ENCODE peak calls at places on chromosomes 12 and 14, in seven cellular contexts. W is uterus, I is left ventricle myocardium inferior, T is cardiac muscle cell, P is tibial nerve, X is psoas muscle, L is OCI-LY7. R is an unnamed sample.

GRCh38 chr14:22510527-22511110 is 78.4 kb downstream of the DAD1 start:
- DNase-seq in T (peak; percentile 67), I (no peak), L (no peak), P (no peak), W (no peak), X (no peak), R (no peak)

GRCh38 chr12:5964913-5965900 is 20.1 kb upstream of the ANO2 start:
- DNase-seq in L (no peak), T (no peak), I (no peak), W (no peak), X (no peak), P (no peak), R (no peak)

GRCh38 chr12:98948566-98948965 is 303.5 kb downstream of the APAF1 start:
- DNase-seq in P (no peak), I (no peak), L (no peak), W (peak; percentile 61), X (no peak), T (no peak), R (no peak)

GRCh38 chr14:31962920-31963319 is 114.2 kb upstream of the ARHGAP5 start:
- DNase-seq in T (no peak), I (no peak), P (no peak), X (no peak), W (no peak), L (no peak), R (no peak)

GRCh38 chr12:66331814-66332213 is 29.5 kb downstream of the HELB start:
- DNase-seq in I (no peak), W (no peak), X (no peak), P (no peak), L (no peak), T (no peak), R (no peak)

GRCh38 chr14:72559227-72559626 is 334.7 kb downstream of the DPF3 start:
- DNase-seq in P (no peak), L (no peak), X (no peak), I (no peak), T (no peak), W (no peak), R (no peak)

GRCh38 chr14:73738518-73739173 is 24.5 kb upstream of the PNMA1 start:
- DNase-seq in L (no peak), P (no peak), W (no peak), I (no peak), T (no peak), X (no peak), R (no peak)

GRCh38 chr14:72024043-72024407 is 91.8 kb downstream of the RGS6 start:
- DNase-seq in T (peak; percentile 25), L (peak; percentile 53), X (no peak), P (no peak), W (no peak), I (no peak), R (peak; percentile 60)

GRCh38 chr14:77040995-77041744 is 12.7 kb upstream of the IRF2BPL start:
- DNase-seq in P (no peak), I (no peak), X (no peak), L (no peak), T (no peak), W (no peak), R (no peak)

GRCh38 chr12:123744836-123745235 is 17.3 kb upstream of the DNAH10 start:
- DNase-seq in I (no peak), L (no peak), W (no peak), T (peak; percentile 4), P (no peak), X (no peak), R (peak; percentile 17)

GRCh38 chr12:91178139-91178561 is 4.5 kb downstream of the DCN start:
- DNase-seq in L (no peak), I (no peak), T (peak; percentile 73), X (peak; percentile 42), P (no peak), W (peak; percentile 59), R (no peak)

DNA sequence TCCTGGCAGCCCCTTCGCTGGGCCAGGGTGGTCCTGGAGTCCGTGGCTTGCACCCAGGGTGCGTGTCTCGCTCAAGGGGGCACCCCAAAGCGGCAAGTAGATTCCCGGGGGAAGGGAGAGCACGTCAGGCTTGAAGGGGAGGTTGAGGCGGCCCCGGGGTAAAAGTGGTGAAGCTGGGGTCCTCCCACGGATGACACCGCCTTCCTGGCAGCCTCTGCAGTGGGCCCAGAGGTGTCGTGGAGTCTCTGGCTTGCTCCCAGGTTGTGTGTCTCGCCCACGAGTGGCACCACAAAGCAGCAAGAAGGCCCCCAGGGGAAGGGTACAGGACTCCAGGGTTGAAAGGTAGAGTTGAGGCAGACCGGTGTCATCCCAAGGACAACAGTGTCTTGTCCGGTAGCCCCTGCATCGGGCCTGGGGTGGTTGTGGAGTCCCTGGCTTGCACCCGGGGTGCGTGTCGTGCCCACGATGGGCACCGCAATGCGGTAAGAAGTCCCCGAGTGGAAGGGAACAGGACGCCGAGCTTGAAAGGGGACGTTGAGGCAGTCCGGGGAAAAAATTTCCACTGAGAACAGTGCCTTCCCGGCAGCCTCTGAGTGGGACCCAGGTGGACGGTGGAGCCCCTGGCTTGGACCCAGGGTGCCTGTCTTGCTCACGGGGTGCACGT is 158.0 kb upstream of the ALG10B start:
- DNase-seq in I (no peak), X (no peak), T (no peak), L (no peak), W (no peak), P (no peak), R (no peak)
- H3K9me3 ChIP-seq in I (peaks cover 15% of the 10 kb centered on the region), X (no peaks in the 10 kb centered on the region), T (no peaks in the 10 kb centered on the region), L (no peaks in the 10 kb centered on the region), W (no peaks in the 10 kb centered on the region), P (no peaks in the 10 kb centered on the region), R (no peaks in the 10 kb centered on the region)

GRCh38 chr12:133083345-133083744 is 2.6 kb downstream of the ZNF140 start:
- DNase-seq in P (no peak), X (no peak), L (no peak), I (no peak), W (no peak), T (no peak), R (no peak)

GRCh38 chr12:133080051-133080618 is 588 bp upstream of the ZNF140 start:
- DNase-seq in P (peak; percentile 93), L (peak; percentile 99), X (peak; percentile 99), W (peak; percentile 98), I (peak; percentile 98), T (peak; percentile 100), R (peak; percentile 98)

GRCh38 chr12:133081408-133081806 is 684 bp downstream of the ZNF140 start:
- DNase-seq in I (no peak), W (peak; percentile 28), L (peak; percentile 23), P (no peak), T (no peak), X (no peak), R (no peak)

DNA sequence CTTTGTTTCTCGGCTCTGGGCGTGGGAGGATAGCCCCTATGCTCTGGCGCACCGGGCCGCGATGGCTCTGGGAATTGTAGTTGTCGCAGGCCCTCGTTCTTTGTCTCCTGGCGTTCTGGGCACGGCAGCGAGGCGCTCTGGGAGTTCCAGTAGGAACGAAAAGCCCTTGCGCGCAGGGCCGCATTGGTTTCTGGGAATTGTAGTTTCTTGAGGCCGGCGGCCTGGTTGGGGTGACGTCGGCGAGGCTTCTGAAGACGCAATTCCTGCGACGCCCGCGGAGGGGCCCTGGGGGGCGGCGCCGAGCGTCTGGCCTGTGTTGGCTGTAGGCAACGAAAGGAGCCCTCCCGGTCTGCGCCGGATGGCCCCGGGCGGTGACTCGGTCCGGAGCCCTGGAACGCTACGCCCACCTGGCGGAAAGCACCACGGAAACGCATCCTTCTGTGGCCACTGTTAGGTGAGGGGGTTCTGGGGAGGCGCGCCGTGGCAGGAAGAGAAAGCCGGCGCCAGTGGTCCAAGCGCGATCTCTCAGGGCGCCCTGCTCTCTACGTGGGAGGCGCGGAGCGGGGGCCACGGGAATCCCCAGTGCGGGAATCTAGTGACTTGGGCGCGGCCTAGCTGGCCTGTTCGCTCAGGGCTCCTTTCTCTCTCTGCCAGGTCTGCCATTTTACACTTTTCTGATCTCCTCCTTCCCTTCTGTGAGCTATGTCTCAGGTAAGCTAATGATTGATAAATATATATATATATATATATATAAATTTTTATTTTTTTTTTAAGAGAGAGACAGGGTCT is at the start of gene ZNF140:
- DNase-seq in X (peak; percentile 98), T (peak; percentile 99), P (peak; percentile 89), I (peak; percentile 96), W (peak; percentile 96), L (peak; percentile 98), R (peak; percentile 96)
- TF ChIP-seq CTCF in X (peak; percentile 31), T (peak; percentile 18), P (no peak), I (peak; percentile 53), W (peak; percentile 57), L (peak; percentile 35), R (peak; percentile 16)

DNA sequence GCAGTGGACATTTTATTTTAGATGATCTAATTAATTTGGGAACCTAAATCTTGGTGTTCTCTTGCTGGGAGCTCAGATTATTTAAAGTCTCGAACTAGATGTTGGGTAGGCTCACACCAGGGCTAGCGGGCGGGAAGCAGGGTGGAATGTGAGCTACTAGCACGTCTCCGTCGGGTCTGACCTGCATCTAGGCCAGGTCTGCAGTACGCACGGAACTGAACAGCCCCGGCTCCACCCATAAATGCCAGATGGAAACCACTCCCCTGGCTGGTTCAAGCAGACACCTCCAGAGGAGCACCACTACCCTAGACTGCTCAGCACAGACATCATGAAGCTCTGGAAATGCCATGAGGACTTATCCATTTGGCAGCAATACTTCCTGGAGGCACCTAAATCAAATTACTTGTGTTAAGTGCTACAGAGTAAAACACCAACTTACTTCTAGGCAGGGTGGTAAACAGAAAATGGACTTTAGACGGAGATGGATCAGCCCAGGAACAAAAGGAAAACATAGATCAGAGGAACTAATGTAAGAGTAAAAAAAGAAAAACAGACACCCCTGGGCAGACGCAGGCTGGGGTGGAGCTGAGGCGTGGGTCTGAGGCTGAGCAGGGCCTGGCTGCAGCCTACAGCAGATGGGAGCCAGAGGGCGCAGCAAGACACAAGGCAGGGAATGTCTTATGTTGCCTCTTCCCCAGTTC is 10.2 kb downstream of the ZNF605 start:
- DNase-seq in W (no peak), X (no peak), L (no peak), P (no peak), T (no peak), I (no peak), R (no peak)
- H3K9me3 ChIP-seq in W (peaks cover 63% of the 10 kb centered on the region), X (peaks cover 89% of the 10 kb centered on the region), L (peaks cover 20% of the 10 kb centered on the region), P (peaks cover 8% of the 10 kb centered on the region), T (no peaks in the 10 kb centered on the region), I (peaks cover 99% of the 10 kb centered on the region), R (peaks cover 26% of the 10 kb centered on the region)

GRCh38 chr12:57126561-57126960 is 1.7 kb upstream of the LRP1 start:
- DNase-seq in P (no peak), L (no peak), W (no peak), X (no peak), I (no peak), T (no peak), R (no peak)

GRCh38 chr12:57127710-57128518 is at the start of gene LRP1:
- DNase-seq in X (peak; percentile 90), I (peak; percentile 87), T (peak; percentile 88), P (peak; percentile 73), W (peak; percentile 90), L (peak; percentile 65), R (peak; percentile 84)

GRCh38 chr12:57124259-57124877 is 3.9 kb upstream of the LRP1 start:
- DNase-seq in I (peak; percentile 52), L (peak; percentile 78), W (peak; percentile 84), X (no peak), P (peak; percentile 75), T (peak; percentile 81), R (peak; percentile 77)

GRCh38 chr12:57127101-57127709 is 1.1 kb upstream of the LRP1 start:
- DNase-seq in X (peak; percentile 78), W (peak; percentile 72), I (peak; percentile 77), T (no peak), L (peak; percentile 61), P (peak; percentile 67), R (peak; percentile 85)

DNA sequence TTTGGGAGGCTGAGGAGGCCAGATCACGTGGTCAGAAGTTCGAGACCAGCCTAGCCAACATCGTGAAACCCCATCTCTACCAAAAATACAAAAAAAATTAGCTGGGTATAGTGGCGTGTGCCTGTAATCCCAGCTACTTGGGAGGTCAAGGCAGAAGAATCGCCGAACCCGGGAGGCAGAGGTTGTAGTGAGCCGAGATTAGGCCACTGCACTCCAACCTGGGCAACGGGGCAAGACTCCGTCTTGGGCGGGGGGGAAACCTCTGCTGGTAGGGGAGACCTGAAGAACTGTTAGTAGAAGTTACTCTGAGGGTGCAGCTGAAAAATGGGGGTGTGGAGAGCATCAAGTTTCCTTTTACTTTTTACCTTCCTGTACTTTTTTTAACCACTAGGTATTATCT is 2.2 kb upstream of the LRP1 start:
- DNase-seq in X (no peak), I (no peak), L (no peak), T (no peak), P (no peak), W (no peak), R (no peak)
- TF ChIP-seq CTCF in X (no peak), I (no peak), L (no peak), T (no peak), P (no peak), W (no peak), R (no peak)

R was measured in WERI-Rb-1.